ENCODE peak calls at places on chromosomes 12 and 14, in four cellular contexts. Z is SK-N-SH, Q is K562, H is H1. X is an unnamed sample. For H3K27me3, the result is how much of the 10 kb centered on the place peaks cover.

GRCh38 chr14:90678846-90679362 is 137.3 kb downstream of the TTC7B start:
- DNase-seq in Z (no peak), H (no peak), Q (no peak), X (no peak)

GRCh38 chr14:66403183-66403582 is 83.0 kb upstream of the CCDC196 start:
- DNase-seq in Q (peak), Z (no peak), H (no peak), X (no peak)

GRCh38 chr12:127108360-127109215 is 1158.4 kb upstream of the TMEM132C start:
- DNase-seq in H (peak), Q (peak), Z (peak), X (peak)

GRCh38 chr12:42759622-42760273 is 170.2 kb upstream of the PRICKLE1 start:
- DNase-seq in Q (no peak), Z (no peak), H (no peak), X (no peak)

GRCh38 chr12:47852096-47852571 is 32.4 kb upstream of the HDAC7 start:
- DNase-seq in H (no peak), Z (no peak), Q (no peak), X (no peak)

GRCh38 chr12:85804663-85805062 is 31.5 kb downstream of the RASSF9 start:
- DNase-seq in H (no peak), Z (no peak), Q (no peak), X (no peak)

GRCh38 chr14:103663506-103663905 is 34.5 kb downstream of the KLC1 start:
- DNase-seq in H (no peak), Q (no peak), Z (no peak), X (no peak)

GRCh38 chr12:17372508-17372907 is 717.5 kb downstream of the RERGL start:
- DNase-seq in H (no peak), Z (no peak), Q (no peak), X (no peak)

GRCh38 chr12:3170423-3171194 is 93.4 kb downstream of the TSPAN9 start:
- DNase-seq in H (no peak), Z (peak), Q (no peak), X (no peak)

GRCh38 chr14:90056821-90057220 is 5.0 kb upstream of the KCNK13 start:
- DNase-seq in Z (no peak), Q (no peak), H (no peak), X (no peak)

GRCh38 chr12:29428630-29429029 is 47.7 kb upstream of the ERGIC2 start:
- DNase-seq in Q (peak), H (no peak), Z (no peak), X (no peak)

GRCh38 chr14:103540816-103541493 is 12.0 kb downstream of the TRMT61A start:
- DNase-seq in H (no peak), Z (peak), Q (no peak), X (no peak)

GRCh38 chr12:130480887-130481286 is 143.2 kb downstream of the PIWIL1 start:
- DNase-seq in Q (no peak), H (no peak), Z (no peak), X (no peak)

GRCh38 chr14:68479247-68479646 is 313.6 kb downstream of the ZFP36L1 start:
- DNase-seq in Z (no peak), Q (peak), H (no peak), X (no peak)

GRCh38 chr12:59643576-59643975 is 47.7 kb downstream of the SLC16A7 start:
- DNase-seq in Q (no peak), Z (no peak), H (no peak), X (no peak)

GRCh38 chr14:67513631-67514108 is 19.4 kb upstream of the PLEKHH1 start:
- DNase-seq in H (no peak), Z (no peak), Q (no peak), X (no peak)

GRCh38 chr14:63752449-63753169 is 24.7 kb upstream of the SGPP1 start:
- DNase-seq in H (no peak), Z (no peak), Q (no peak), X (no peak)

GRCh38 chr12:62841841-62842240 is 93.1 kb downstream of the PPM1H start:
- DNase-seq in H (no peak), Q (no peak), Z (no peak), X (no peak)

GRCh38 chr14:102949801-102950451 is 27.5 kb downstream of the AMN start:
- DNase-seq in Z (no peak), H (no peak), Q (no peak), X (no peak)

GRCh38 chr12:69509308-69509736 is 39.1 kb downstream of the FRS2 start:
- DNase-seq in Z (peak), H (no peak), Q (peak), X (no peak)

GRCh38 chr12:122836027-122836921 is 1.0 kb downstream of the HIP1R start:
- DNase-seq in H (peak), Q (peak), Z (peak), X (no peak)

GRCh38 chr12:62903151-62903550 is 31.8 kb downstream of the PPM1H start:
- DNase-seq in Z (no peak), Q (no peak), H (no peak), X (no peak)

GRCh38 chr14:102234331-102235264 is 70.4 kb downstream of the MOK start:
- DNase-seq in Z (no peak), H (no peak), Q (peak), X (no peak)

GRCh38 chr14:24279301-24280186 is 8.1 kb upstream of the RABGGTA start:
- DNase-seq in H (no peak), Z (peak), Q (no peak), X (no peak)

GRCh38 chr12:89273525-89273924 is 78.8 kb downstream of the DUSP6 start:
- DNase-seq in Q (no peak), H (no peak), Z (no peak), X (no peak)

GRCh38 chr14:48140804-48141203 is 465.4 kb upstream of the MDGA2 start:
- DNase-seq in Q (no peak), Z (no peak), H (no peak), X (no peak)

GRCh38 chr14:22588419-22589095 is 467 bp downstream of the DAD1 start:
- DNase-seq in Z (no peak), Q (no peak), H (no peak), X (no peak)

GRCh38 chr12:7951671-7952070 is 15.7 kb upstream of the SLC2A3 start:
- DNase-seq in H (no peak), Z (no peak), Q (no peak), X (no peak)

GRCh38 chr14:21057803-21058675 is at the start of gene RNASE8:
- DNase-seq in Q (no peak), H (no peak), Z (no peak), X (no peak)

GRCh38 chr14:22314183-22314820 is 274.7 kb downstream of the DAD1 start:
- DNase-seq in Q (peak), H (no peak), Z (peak), X (peak)

GRCh38 chr12:119556830-119557229 is 36.7 kb upstream of the TMEM233 start:
- DNase-seq in Z (no peak), Q (no peak), H (no peak), X (no peak)

GRCh38 chr14:68937790-68938514 is 41.1 kb downstream of the ACTN1 start:
- DNase-seq in Q (peak), Z (peak), H (no peak), X (no peak)

GRCh38 chr12:2111816-2112215 is 59.0 kb downstream of the CACNA1C start:
- DNase-seq in H (no peak), Q (no peak), Z (no peak), X (no peak)

GRCh38 chr12:52250048-52250990 is 17.3 kb downstream of the KRT7 start:
- DNase-seq in H (peak), Q (no peak), Z (no peak), X (no peak)

GRCh38 chr12:115337693-115338543 is 653.9 kb upstream of the TBX3 start:
- DNase-seq in Q (peak), H (peak), Z (no peak), X (no peak)

GRCh38 chr12:42534184-42534838 is 55.2 kb downstream of the PRICKLE1 start:
- DNase-seq in Z (no peak), Q (no peak), H (no peak), X (no peak)

GRCh38 chr12:6522193-6522592 is 12.1 kb upstream of the GAPDH start:
- DNase-seq in H (no peak), Q (no peak), Z (no peak), X (no peak)

GRCh38 chr14:76812093-76812421 is 625 bp downstream of the ANGEL1 start:
- DNase-seq in Z (no peak), H (no peak), Q (peak), X (no peak)

GRCh38 chr14:88269816-88270416 is 53.2 kb downstream of the KCNK10 start:
- DNase-seq in Q (no peak), Z (no peak), H (no peak), X (no peak)

GRCh38 chr14:99671230-99672224 is 12.6 kb upstream of the CYP46A1 start:
- DNase-seq in Q (no peak), H (no peak), Z (no peak), X (no peak)

DNA sequence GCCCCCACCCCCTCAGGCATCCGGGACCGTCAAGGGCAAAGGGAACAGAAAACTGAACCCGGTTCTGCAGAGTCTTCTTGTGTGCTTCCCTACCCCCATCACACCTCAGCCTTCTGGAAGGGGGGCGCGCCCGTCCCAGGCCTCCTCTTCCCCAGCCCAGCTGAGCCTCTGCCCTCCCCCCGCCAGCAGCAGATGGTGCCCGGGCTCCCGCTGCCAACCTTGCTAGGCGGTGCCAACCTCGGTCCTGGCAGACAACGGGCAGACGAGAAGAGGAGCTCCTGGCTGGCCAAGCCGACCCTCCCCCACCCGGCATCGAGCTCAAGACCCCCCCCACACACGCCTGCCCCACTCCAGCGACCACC is 8.7 kb downstream of the STAC3 start:
- DNase-seq in Q (no peak), Z (peak), H (no peak), X (no peak)
- H3K4me3 ChIP-seq in Q (no peak), Z (peak), H (peak), X (no peak)

DNA sequence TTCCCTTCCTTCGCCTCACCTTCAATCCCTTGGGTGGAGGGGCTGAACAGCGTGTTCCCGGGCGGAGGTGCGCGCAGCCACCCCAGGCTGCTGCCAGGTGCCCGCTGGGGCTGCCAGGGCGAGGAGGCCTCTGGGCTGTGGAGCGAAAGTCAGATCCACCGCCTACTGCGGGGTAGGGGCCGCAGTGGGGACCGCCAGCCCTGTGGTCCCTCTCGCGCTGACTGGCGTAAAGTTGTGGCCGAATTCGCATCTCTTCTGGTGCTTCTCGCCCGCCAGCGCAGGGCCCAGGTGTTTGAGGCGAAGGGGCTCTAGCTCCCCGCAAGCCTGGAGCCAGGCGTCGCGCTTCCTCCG is 6.9 kb upstream of the HOXC4 start:
- DNase-seq in H (no peak), Q (no peak), Z (no peak), X (no peak)
- H3K27me3 ChIP-seq in H (half or more), Q (half or more), Z (under half), X (half or more)

GRCh38 chr12:131985145-131985875 is 35.6 kb downstream of the EP400 start:
- DNase-seq in Z (no peak), Q (no peak), H (peak), X (no peak)
- TF ChIP-seq YY1 in Z (no peak), Q (no peak), H (no peak), X (no peak)

DNA sequence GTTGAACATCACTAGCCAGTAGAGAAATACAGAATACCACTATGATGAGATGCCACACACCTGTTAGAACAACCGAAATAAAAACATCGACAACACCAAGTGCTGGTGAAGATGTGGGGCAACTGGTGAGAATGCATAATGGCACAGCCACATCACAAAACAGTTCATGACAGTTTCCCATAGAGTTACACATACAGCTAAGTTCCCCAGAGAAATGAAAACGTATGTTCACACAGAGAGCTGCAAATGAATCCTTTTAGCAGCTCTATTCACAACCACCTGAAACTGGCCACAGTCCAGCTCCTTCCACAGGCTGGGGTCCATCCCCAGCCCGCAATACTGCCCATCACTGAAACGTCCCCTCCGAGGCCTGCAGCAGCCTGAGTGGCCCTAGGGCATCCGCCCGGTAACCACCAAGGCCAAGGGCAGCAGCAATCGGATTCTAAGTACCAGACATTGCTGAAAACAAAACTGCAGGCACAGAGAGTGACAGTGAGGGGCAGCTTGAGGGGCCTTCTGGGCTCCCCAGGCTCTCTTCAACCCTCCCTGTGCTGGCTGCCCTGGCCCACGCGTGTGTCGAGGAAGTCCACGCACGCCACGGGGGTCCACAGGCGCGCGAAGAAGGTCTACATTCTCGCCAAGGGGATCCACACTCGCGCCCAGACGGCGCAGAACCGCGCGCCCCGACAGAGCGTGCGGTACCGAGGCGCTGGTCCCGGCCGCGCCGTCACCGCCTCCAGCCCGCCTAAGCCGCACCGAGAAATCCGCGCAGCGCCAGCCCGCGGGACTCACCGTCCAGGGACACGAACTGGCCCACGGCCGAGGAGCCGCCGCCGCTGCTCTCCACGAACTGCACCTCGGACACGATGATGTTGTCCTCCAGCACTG is 903 bp downstream of the BRF1 start:
- DNase-seq in Z (peak), H (no peak), Q (no peak), X (no peak)
- H3K4me3 ChIP-seq in Z (peak), H (peak), Q (peak), X (peak)

GRCh38 chr12:107322063-107322462 is 228.7 kb upstream of the CRY1 start:
- DNase-seq in Z (no peak), Q (no peak), H (no peak), X (no peak)
- H3K27me3 ChIP-seq in Z (under half), Q (under half), H (under half), X (half or more)

GRCh38 chr14:32738206-32738871 is 200.3 kb upstream of the NPAS3 start:
- DNase-seq in H (no peak), Z (no peak), Q (no peak), X (no peak)
- TF ChIP-seq YY1 in H (no peak), Z (no peak), Q (no peak), X (no peak)